ENCODE peak calls at places on chromosome 17, in five cellular contexts. One of them, this sample, is unnamed.

GRCh38 chr17:81601525-81602120 is 35.3 kb downstream of the NPLOC4 start:
- DNase-seq in stimulated activated naive CD8-positive, alpha-beta T cell treated with anti-CD3 and anti-CD28 coated beads, Interleukin-15, Interleukin-2, amounts not matched to agents 100 U/mL and 50 U/mL, for 24 hours: peak
- DNase-seq in memory B cell: peak
- DNase-seq in left ventricle myocardium superior: no peak
- DNase-seq in IMR-90: peak
- DNase-seq in this sample: peak

GRCh38 chr17:29046440-29046839 is 3.5 kb downstream of the PIPOX start:
- DNase-seq in memory B cell: no peak
- DNase-seq in stimulated activated naive CD8-positive, alpha-beta T cell treated with anti-CD3 and anti-CD28 coated beads, Interleukin-15, Interleukin-2, amounts not matched to agents 100 U/mL and 50 U/mL, for 24 hours: no peak
- DNase-seq in left ventricle myocardium superior: no peak
- DNase-seq in IMR-90: no peak
- DNase-seq in this sample: no peak

GRCh38 chr17:13086142-13086769 is 68.4 kb upstream of the ELAC2 start:
- DNase-seq in stimulated activated naive CD8-positive, alpha-beta T cell treated with anti-CD3 and anti-CD28 coated beads, Interleukin-15, Interleukin-2, amounts not matched to agents 100 U/mL and 50 U/mL, for 24 hours: no peak
- DNase-seq in IMR-90: no peak
- DNase-seq in memory B cell: no peak
- DNase-seq in left ventricle myocardium superior: peak
- DNase-seq in this sample: no peak

GRCh38 chr17:48427598-48427997 is 2.4 kb downstream of the SKAP1 start:
- DNase-seq in memory B cell: no peak
- DNase-seq in stimulated activated naive CD8-positive, alpha-beta T cell treated with anti-CD3 and anti-CD28 coated beads, Interleukin-15, Interleukin-2, amounts not matched to agents 100 U/mL and 50 U/mL, for 24 hours: peak
- DNase-seq in left ventricle myocardium superior: no peak
- DNase-seq in IMR-90: no peak
- DNase-seq in this sample: no peak

GRCh38 chr17:77322534-77323412 is 182.0 kb downstream of the SEC14L1 start:
- DNase-seq in IMR-90: peak
- DNase-seq in left ventricle myocardium superior: peak
- DNase-seq in stimulated activated naive CD8-positive, alpha-beta T cell treated with anti-CD3 and anti-CD28 coated beads, Interleukin-15, Interleukin-2, amounts not matched to agents 100 U/mL and 50 U/mL, for 24 hours: no peak
- DNase-seq in memory B cell: no peak
- DNase-seq in this sample: peak

GRCh38 chr17:48720263-48721008 is 1.9 kb downstream of the PRAC1 start:
- DNase-seq in left ventricle myocardium superior: no peak
- DNase-seq in memory B cell: no peak
- DNase-seq in IMR-90: no peak
- DNase-seq in stimulated activated naive CD8-positive, alpha-beta T cell treated with anti-CD3 and anti-CD28 coated beads, Interleukin-15, Interleukin-2, amounts not matched to agents 100 U/mL and 50 U/mL, for 24 hours: no peak
- DNase-seq in this sample: no peak

GRCh38 chr17:4314618-4315017 is 50.8 kb upstream of the ANKFY1 start:
- DNase-seq in memory B cell: no peak
- DNase-seq in stimulated activated naive CD8-positive, alpha-beta T cell treated with anti-CD3 and anti-CD28 coated beads, Interleukin-15, Interleukin-2, amounts not matched to agents 100 U/mL and 50 U/mL, for 24 hours: no peak
- DNase-seq in left ventricle myocardium superior: no peak
- DNase-seq in IMR-90: no peak
- DNase-seq in this sample: no peak

GRCh38 chr17:17117923-17118322 is 75.7 kb downstream of the MPRIP start:
- DNase-seq in IMR-90: no peak
- DNase-seq in memory B cell: no peak
- DNase-seq in left ventricle myocardium superior: peak
- DNase-seq in stimulated activated naive CD8-positive, alpha-beta T cell treated with anti-CD3 and anti-CD28 coated beads, Interleukin-15, Interleukin-2, amounts not matched to agents 100 U/mL and 50 U/mL, for 24 hours: no peak
- DNase-seq in this sample: no peak

GRCh38 chr17:40666366-40666765 is 1.4 kb upstream of the KRT222 start:
- DNase-seq in left ventricle myocardium superior: no peak
- DNase-seq in stimulated activated naive CD8-positive, alpha-beta T cell treated with anti-CD3 and anti-CD28 coated beads, Interleukin-15, Interleukin-2, amounts not matched to agents 100 U/mL and 50 U/mL, for 24 hours: no peak
- DNase-seq in memory B cell: no peak
- DNase-seq in IMR-90: no peak
- DNase-seq in this sample: no peak

This sample was measured in uterus.